ENCODE peak calls at places on chromosomes 3 and 15, in four cellular contexts. C is Peyer's patch, S is testis, G is adrenal gland. M is an unnamed sample. For H3K27me3, the result is how much of the 10 kb centered on the place peaks cover.

GRCh38 chr3:30544811-30545210 is 61.6 kb upstream of the TGFBR2 start:
- DNase-seq in C (no peak), S (no peak), G (no peak), M (no peak)

GRCh38 chr3:64355473-64355872 is 130.2 kb upstream of the PRICKLE2 start:
- DNase-seq in C (no peak), S (no peak), G (peak), M (no peak)

GRCh38 chr3:100830931-100831330 is 121.6 kb downstream of the TFG start:
- DNase-seq in C (no peak), S (no peak), G (no peak), M (no peak)

GRCh38 chr3:89419647-89420141 is 312.3 kb downstream of the EPHA3 start:
- DNase-seq in C (no peak), S (no peak), G (no peak), M (no peak)

GRCh38 chr3:194257030-194257657 is 94.0 kb downstream of the CPN2 start:
- DNase-seq in C (no peak), S (no peak), G (no peak), M (no peak)

GRCh38 chr3:160180581-160181216 is 44.5 kb upstream of the C3orf80 start:
- DNase-seq in C (no peak), S (no peak), G (no peak), M (no peak)

GRCh38 chr3:100260081-100260684 is 609 bp upstream of the TBC1D23 start:
- DNase-seq in C (no peak), S (peak), G (peak), M (peak)

GRCh38 chr15:47750030-47750739 is 32.9 kb downstream of the SEMA6D start:
- DNase-seq in C (no peak), S (no peak), G (no peak), M (no peak)

GRCh38 chr3:167253037-167253436 is 127.1 kb downstream of the ZBBX start:
- DNase-seq in C (no peak), S (no peak), G (no peak), M (no peak)

GRCh38 chr3:54621181-54621580 is 306.7 kb downstream of the LRTM1 start:
- DNase-seq in C (no peak), S (no peak), G (no peak), M (no peak)

GRCh38 chr3:131772278-131772893 is 262.4 kb downstream of the CPNE4 start:
- DNase-seq in C (no peak), S (no peak), G (no peak), M (no peak)

GRCh38 chr15:39583586-39584265 is 2.8 kb downstream of the THBS1 start:
- DNase-seq in C (peak), S (peak), G (no peak), M (no peak)

GRCh38 chr3:101159478-101159877 is 160.9 kb downstream of the IMPG2 start:
- DNase-seq in C (no peak), S (no peak), G (no peak), M (no peak)

GRCh38 chr3:52176951-52177700 is 20.8 kb upstream of the ALAS1 start:
- DNase-seq in C (no peak), S (no peak), G (peak), M (peak)

GRCh38 chr3:25592510-25592968 is 72.2 kb downstream of the TOP2B start:
- DNase-seq in C (no peak), S (no peak), G (peak), M (no peak)

GRCh38 chr15:41513282-41514227 is at the start of gene LTK:
- DNase-seq in C (no peak), S (peak), G (no peak), M (peak)

GRCh38 chr15:42456971-42457370 is 34.0 kb downstream of the ZNF106 start:
- DNase-seq in C (no peak), S (no peak), G (peak), M (no peak)

GRCh38 chr3:78666458-78666800 is 1101.4 kb downstream of the ROBO1 start:
- DNase-seq in C (no peak), S (no peak), G (no peak), M (no peak)

GRCh38 chr3:61454806-61455205 is 106.6 kb upstream of the PTPRG start:
- DNase-seq in C (no peak), S (no peak), G (no peak), M (no peak)

GRCh38 chr15:86892774-86893449 is 813.2 kb downstream of the AGBL1 start:
- DNase-seq in C (no peak), S (no peak), G (no peak), M (no peak)

GRCh38 chr15:101328001-101328400 is 33.0 kb upstream of the SNRPA1 start:
- DNase-seq in C (no peak), S (no peak), G (no peak), M (no peak)

GRCh38 chr15:56598991-56599390 is 134.1 kb upstream of the MNS1 start:
- DNase-seq in C (no peak), S (no peak), G (no peak), M (no peak)

GRCh38 chr15:63362196-63362595 is 19.4 kb downstream of the CA12 start:
- DNase-seq in C (peak), S (peak), G (peak), M (no peak)

GRCh38 chr3:101784850-101785613 is 6.0 kb downstream of the NXPE3 start:
- DNase-seq in C (no peak), S (no peak), G (no peak), M (no peak)

GRCh38 chr15:78241017-78241416 is 6.7 kb upstream of the ACSBG1 start:
- DNase-seq in C (peak), S (peak), G (peak), M (peak)

GRCh38 chr3:89584398-89584797 is 477.0 kb downstream of the EPHA3 start:
- DNase-seq in C (no peak), S (no peak), G (no peak), M (no peak)

GRCh38 chr3:16844771-16845170 is 40.0 kb upstream of the PLCL2 start:
- DNase-seq in C (no peak), S (no peak), G (no peak), M (no peak)

GRCh38 chr15:85592148-85592547 is 202.6 kb downstream of the KLHL25 start:
- DNase-seq in C (no peak), S (no peak), G (no peak), M (no peak)

GRCh38 chr15:60667190-60667868 is 188.4 kb upstream of the ICE2 start:
- DNase-seq in C (no peak), S (no peak), G (no peak), M (no peak)

GRCh38 chr3:155230382-155230781 is 63.1 kb downstream of the STRIT1 start:
- DNase-seq in C (no peak), S (no peak), G (no peak), M (no peak)

GRCh38 chr3:45055411-45056143 is 29.5 kb downstream of the CLEC3B start:
- DNase-seq in C (no peak), S (no peak), G (no peak), M (no peak)

GRCh38 chr3:124277516-124277890 is 285.6 kb upstream of the ROPN1 start:
- DNase-seq in C (no peak), S (peak), G (no peak), M (no peak)

GRCh38 chr3:50154476-50154839 is 666 bp upstream of the SEMA3F start:
- DNase-seq in C (no peak), S (no peak), G (no peak), M (no peak)

GRCh38 chr15:48592221-48592731 is 53.2 kb downstream of the FBN1 start:
- DNase-seq in C (no peak), S (no peak), G (peak), M (no peak)

GRCh38 chr15:37002041-37002689 is 98.2 kb downstream of the MEIS2 start:
- DNase-seq in C (no peak), S (no peak), G (no peak), M (no peak)

GRCh38 chr3:52455283-52456168 is at the start of gene NISCH:
- DNase-seq in C (peak), S (peak), G (peak), M (peak)

GRCh38 chr3:13325092-13325491 is 95.0 kb downstream of the NUP210 start:
- DNase-seq in C (no peak), S (no peak), G (no peak), M (no peak)

GRCh38 chr15:51879555-51879954 is 50.1 kb downstream of the TMOD3 start:
- DNase-seq in C (no peak), S (no peak), G (no peak), M (no peak)

GRCh38 chr3:141487419-141488345 is 855 bp downstream of the RASA2 start:
- DNase-seq in C (peak), S (peak), G (peak), M (peak)
- TF ChIP-seq POLR2A in C (peak), S (no peak), G (peak), M (peak)

DNA sequence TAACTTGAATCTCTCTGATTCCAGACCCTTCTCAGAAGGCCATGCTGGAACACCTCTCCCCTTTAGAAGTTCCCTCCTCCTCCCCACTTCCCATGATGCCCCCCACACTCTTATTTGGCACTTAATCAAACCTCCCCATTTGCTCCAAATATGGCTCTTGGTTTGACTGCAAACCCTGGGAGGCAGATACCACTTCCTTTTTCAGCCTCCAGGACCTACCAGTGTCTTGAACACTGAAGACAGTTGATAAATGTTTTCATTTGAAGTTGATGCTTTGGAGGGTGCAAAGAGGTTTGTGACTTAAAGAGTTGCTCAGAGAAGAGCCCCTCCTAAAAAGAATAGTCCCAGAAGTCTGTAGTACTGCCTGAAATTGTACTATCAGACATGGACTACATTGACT is 61.5 kb downstream of the SEMA5B start:
- DNase-seq in C (no peak), S (no peak), G (no peak), M (no peak)
- H3K27me3 ChIP-seq in C (under half), S (under half), G (under half), M (under half)

DNA sequence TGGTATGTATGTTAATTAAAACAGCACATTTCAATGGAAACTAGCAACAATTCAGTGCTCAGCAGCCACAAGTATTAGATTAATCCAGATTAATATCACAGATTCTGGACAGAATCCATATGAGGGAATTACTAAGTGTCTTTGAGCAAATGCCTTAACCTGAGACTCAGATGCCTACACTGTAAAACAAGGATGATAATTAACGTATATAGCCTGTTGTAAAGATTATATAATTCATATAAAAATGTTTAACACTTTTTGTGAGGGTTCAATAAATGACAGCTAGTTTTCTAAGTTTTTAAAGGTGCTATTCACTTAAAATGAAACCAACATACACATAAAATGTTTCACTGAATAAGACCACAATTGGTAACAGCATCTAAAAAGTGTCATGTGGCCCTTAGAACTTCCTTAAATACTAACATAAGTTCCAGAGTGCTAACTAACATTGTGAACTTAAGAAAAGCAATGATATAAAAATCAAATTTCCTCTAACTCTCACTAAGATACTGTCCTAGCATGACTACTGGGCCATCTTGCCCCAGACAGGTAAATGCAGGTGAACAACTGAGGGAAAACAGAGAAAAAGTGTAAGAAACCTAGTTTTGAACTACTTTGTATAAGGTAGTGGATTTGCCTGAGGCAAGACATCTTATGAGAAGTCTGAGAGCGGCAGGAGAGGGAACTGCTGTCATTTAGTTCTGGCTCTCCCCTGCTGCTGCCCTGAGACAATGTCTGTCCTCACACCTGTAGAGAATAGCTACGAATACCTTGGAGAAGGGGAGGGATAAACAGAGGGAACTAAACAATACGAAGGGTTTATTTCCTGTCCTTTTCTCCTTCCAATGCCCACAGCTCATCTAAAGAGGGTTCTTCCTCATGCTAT is 151.3 kb downstream of the ADAM10 start:
- DNase-seq in C (no peak), S (no peak), G (no peak), M (no peak)
- TF ChIP-seq POLR2A in C (no peak), S (no peak), G (no peak), M (no peak)

GRCh38 chr3:186095584-186096061 is 13.3 kb downstream of the ETV5 start:
- DNase-seq in C (peak), S (peak), G (no peak), M (no peak)
- H3K27me3 ChIP-seq in C (under half), S (under half), G (under half), M (under half)

GRCh38 chr3:15098503-15099363 is at the start of gene RBSN:
- DNase-seq in C (peak), S (peak), G (peak), M (peak)
- TF ChIP-seq POLR2A in C (peak), S (no peak), G (peak), M (peak)

GRCh38 chr15:58962662-58963565 is 24.5 kb upstream of the RNF111 start:
- DNase-seq in C (no peak), S (no peak), G (no peak), M (no peak)

GRCh38 chr15:58957101-58957973 is 23.9 kb upstream of the SLTM start:
- DNase-seq in C (no peak), S (peak), G (peak), M (no peak)

GRCh38 chr15:58962136-58962535 is 25.3 kb upstream of the RNF111 start:
- DNase-seq in C (no peak), S (no peak), G (no peak), M (no peak)

GRCh38 chr15:58958811-58959210 is 25.3 kb upstream of the SLTM start:
- DNase-seq in C (no peak), S (peak), G (peak), M (no peak)
- H3K27me3 ChIP-seq in C (under half), S (under half), G (under half), M (under half)